ENCODE peak calls at places on chromosomes 12 and 14, in nine cellular contexts. T is cortex of kidney; O is cardiac fibroblast; I is right cardiac atrium; N is activated T-cell treated with anti-CD3 and anti-CD28 coated beads, Interleukin-2, amount 50 U/mL, for 72 hours; W is effector memory CD8-positive, alpha-beta T cell; Q is stimulated activated CD4-positive, alpha-beta T cell treated with anti-CD3 and anti-CD28 coated beads, Interleukin-2, amount 100 ng/mL, for 24 hours; J is fibroblast of lung; H is left ventricle myocardium inferior. D is an unnamed sample.

GRCh38 chr12:79597910-79598309 is 92.9 kb downstream of the PAWR start:
- DNase-seq in N (no peak), H (no peak), O (no peak), J (no peak), W (no peak), I (no peak), T (no peak), Q (no peak), D (no peak)

GRCh38 chr12:124517260-124518050 is 50.0 kb downstream of the NCOR2 start:
- DNase-seq in T (no peak), H (peak), N (no peak), J (peak), I (peak), Q (no peak), O (peak), W (no peak), D (peak)

GRCh38 chr14:20278414-20278813 is 27.3 kb downstream of the TTC5 start:
- DNase-seq in J (peak), W (no peak), Q (peak), N (no peak), T (no peak), O (peak), I (peak), H (no peak), D (peak)

GRCh38 chr14:81412779-81413178 is 12.7 kb upstream of the STON2 start:
- DNase-seq in T (no peak), W (no peak), N (no peak), O (no peak), J (no peak), H (no peak), I (no peak), Q (no peak), D (no peak)

GRCh38 chr14:54366726-54367707 is 29.8 kb upstream of the CDKN3 start:
- DNase-seq in Q (peak), J (peak), O (peak), H (no peak), W (no peak), I (no peak), N (peak), T (no peak), D (no peak)

GRCh38 chr12:29743801-29744200 is 39.9 kb downstream of the TMTC1 start:
- DNase-seq in T (no peak), W (no peak), N (no peak), I (no peak), O (peak), J (peak), H (no peak), Q (no peak), D (no peak)

GRCh38 chr14:61238611-61239010 is 42.5 kb downstream of the TMEM30B start:
- DNase-seq in N (no peak), O (no peak), W (no peak), Q (no peak), H (no peak), T (no peak), J (no peak), I (no peak), D (no peak)

GRCh38 chr14:95903616-95904107 is 27.0 kb downstream of the TUNAR start:
- DNase-seq in W (no peak), N (no peak), T (no peak), I (no peak), Q (no peak), J (no peak), H (no peak), O (no peak), D (no peak)

GRCh38 chr12:24664151-24664550 is 284.8 kb downstream of the BCAT1 start:
- DNase-seq in I (no peak), J (peak), W (no peak), O (peak), N (no peak), T (no peak), Q (no peak), H (no peak), D (no peak)

GRCh38 chr14:71521238-71521637 is 411.0 kb upstream of the RGS6 start:
- DNase-seq in O (no peak), N (no peak), T (no peak), Q (no peak), H (no peak), I (no peak), W (no peak), J (no peak), D (no peak)

GRCh38 chr14:35883677-35884293 is 57.6 kb downstream of the BRMS1L start:
- DNase-seq in I (peak), W (no peak), H (no peak), O (peak), Q (peak), N (peak), J (peak), T (no peak), D (no peak)

GRCh38 chr12:81543621-81544139 is 215.5 kb downstream of the PPFIA2 start:
- DNase-seq in O (no peak), Q (no peak), H (no peak), N (no peak), J (no peak), W (no peak), I (no peak), T (no peak), D (no peak)

GRCh38 chr12:130127527-130127908 is 34.7 kb upstream of the FZD10 start:
- DNase-seq in W (no peak), I (no peak), Q (no peak), H (no peak), T (no peak), N (no peak), O (no peak), J (no peak), D (no peak)

GRCh38 chr12:4117386-4118016 is 156.1 kb upstream of the CCND2 start:
- DNase-seq in T (no peak), Q (no peak), H (no peak), W (no peak), O (no peak), I (no peak), J (no peak), N (no peak), D (no peak)

GRCh38 chr12:111455448-111456320 is 50.0 kb downstream of the SH2B3 start:
- DNase-seq in J (peak), W (no peak), H (no peak), I (no peak), T (no peak), Q (no peak), O (peak), N (no peak), D (no peak)

GRCh38 chr14:38618514-38618913 is 362.6 kb upstream of the CLEC14A start:
- DNase-seq in H (no peak), I (no peak), J (no peak), O (no peak), W (no peak), T (no peak), N (no peak), Q (no peak), D (no peak)

GRCh38 chr14:44529026-44529425 is 21.9 kb upstream of the FSCB start:
- DNase-seq in T (no peak), N (no peak), H (no peak), I (no peak), O (peak), Q (no peak), J (peak), W (no peak), D (no peak)

GRCh38 chr14:63682727-63683593 is 41.3 kb upstream of the WDR89 start:
- DNase-seq in W (no peak), N (no peak), I (no peak), J (no peak), H (no peak), Q (no peak), O (no peak), T (no peak), D (no peak)

GRCh38 chr12:124804011-124804621 is 59.5 kb downstream of the SCARB1 start:
- DNase-seq in W (no peak), J (peak), I (no peak), Q (no peak), O (peak), N (no peak), T (no peak), H (no peak), D (no peak)

GRCh38 chr12:131917711-131918306 is 11.3 kb upstream of the PUS1 start:
- DNase-seq in N (no peak), I (no peak), J (no peak), Q (no peak), H (no peak), O (no peak), W (no peak), T (no peak), D (no peak)

GRCh38 chr12:129531004-129531403 is 372.8 kb downstream of the TMEM132D start:
- DNase-seq in J (no peak), N (no peak), O (no peak), W (no peak), H (no peak), T (no peak), Q (no peak), I (no peak), D (no peak)

GRCh38 chr12:97556201-97556824 is 93.7 kb downstream of the RMST start:
- DNase-seq in N (no peak), I (peak), J (peak), H (peak), O (peak), T (no peak), Q (no peak), W (no peak), D (no peak)

GRCh38 chr12:133204264-133204603 is 22.9 kb downstream of the ZNF268 start:
- DNase-seq in Q (no peak), T (no peak), W (no peak), I (no peak), J (no peak), O (no peak), N (no peak), H (no peak), D (no peak)

GRCh38 chr12:45695035-45695434 is 34.5 kb upstream of the ARID2 start:
- DNase-seq in O (no peak), Q (no peak), I (no peak), H (no peak), T (no peak), N (no peak), J (no peak), W (no peak), D (no peak)

GRCh38 chr12:62911288-62911687 is 23.7 kb downstream of the PPM1H start:
- DNase-seq in N (no peak), I (no peak), T (no peak), W (no peak), Q (no peak), H (no peak), J (no peak), O (no peak), D (no peak)

GRCh38 chr14:60222820-60223219 is 26.2 kb upstream of the PPM1A start:
- DNase-seq in N (no peak), T (no peak), H (peak), I (peak), W (no peak), O (no peak), J (no peak), Q (no peak), D (peak)

GRCh38 chr12:52796839-52797528 is 1.1 kb upstream of the KRT3 start:
- DNase-seq in O (no peak), Q (no peak), I (no peak), T (no peak), H (no peak), W (no peak), N (no peak), J (no peak), D (no peak)

GRCh38 chr14:51818748-51819386 is 41.5 kb upstream of the GNG2 start:
- DNase-seq in W (no peak), N (no peak), H (no peak), J (no peak), Q (no peak), T (no peak), O (no peak), I (no peak), D (no peak)

GRCh38 chr14:68297011-68297410 is 477.4 kb downstream of the RAD51B start:
- DNase-seq in I (no peak), T (no peak), O (no peak), J (peak), Q (no peak), H (no peak), W (no peak), N (no peak), D (no peak)

GRCh38 chr14:30550335-30550734 is 8.6 kb upstream of the G2E3 start:
- DNase-seq in Q (no peak), I (no peak), W (no peak), T (no peak), N (no peak), H (no peak), J (no peak), O (no peak), D (no peak)

GRCh38 chr12:96196781-96197180 is 2.6 kb downstream of the ELK3 start:
- DNase-seq in O (no peak), I (no peak), H (no peak), J (peak), T (no peak), Q (no peak), N (no peak), W (no peak), D (no peak)

GRCh38 chr12:27193854-27194544 is 50.1 kb upstream of the STK38L start:
- DNase-seq in N (no peak), I (peak), T (no peak), W (no peak), J (peak), Q (no peak), H (peak), O (peak), D (peak)